ENCODE peak calls at places on chromosome 15, in six cellular contexts. U is astrocyte of the cerebellum, Q is A549, J is HL-60, N is cardiac fibroblast, Y is Peyer's patch. E is an unnamed sample.
A peak's percentile ranks its signal among the peaks of the same experiment; 100 is the strongest.

GRCh38 chr15:53573091-53573490 is 186.4 kb downstream of the WDR72 start:
- DNase-seq in U (no peak), Q (no peak), J (no peak), N (no peak), Y (no peak), E (no peak)

GRCh38 chr15:38695249-38696119 is 130.9 kb upstream of the RASGRP1 start:
- DNase-seq in U (no peak), Q (no peak), J (no peak), N (no peak), Y (no peak), E (no peak)

GRCh38 chr15:57149196-57149595 is 227.1 kb upstream of the CGNL1 start:
- DNase-seq in U (no peak), Q (no peak), J (no peak), N (peak; percentile 87), Y (no peak), E (peak; percentile 58)

GRCh38 chr15:48962662-48963523 is 826 bp downstream of the SHC4 start:
- DNase-seq in U (no peak), Q (no peak), J (no peak), N (peak; percentile 36), Y (no peak), E (no peak)

GRCh38 chr15:65084500-65085206 is 8.1 kb downstream of the KBTBD13 start:
- DNase-seq in U (no peak), Q (no peak), J (no peak), N (no peak), Y (no peak), E (no peak)

GRCh38 chr15:31352911-31353811 is 26.5 kb downstream of the KLF13 start:
- DNase-seq in U (peak; percentile 95), Q (no peak), J (peak; percentile 34), N (peak; percentile 78), Y (peak; percentile 70), E (peak; percentile 77)

GRCh38 chr15:79978694-79979519 is 7.9 kb upstream of the BCL2A1 start:
- DNase-seq in U (no peak), Q (no peak), J (peak; percentile 84), N (peak; percentile 77), Y (peak; percentile 51), E (peak; percentile 55)

GRCh38 chr15:66751579-66751978 is 49.5 kb downstream of the SMAD6 start:
- DNase-seq in U (no peak), Q (no peak), J (peak; percentile 26), N (peak; percentile 21), Y (peak; percentile 45), E (no peak)

GRCh38 chr15:69648775-69649735 is 196.4 kb downstream of the RPLP1 start:
- DNase-seq in U (no peak), Q (no peak), J (no peak), N (no peak), Y (no peak), E (no peak)

GRCh38 chr15:67091073-67091965 is 25.9 kb downstream of the SMAD3 start:
- DNase-seq in U (peak; percentile 90), Q (peak; percentile 85), J (peak; percentile 88), N (peak; percentile 87), Y (no peak), E (peak; percentile 66)

GRCh38 chr15:28106294-28107110 is 7.4 kb upstream of the OCA2 start:
- DNase-seq in U (no peak), Q (peak; percentile 51), J (no peak), N (no peak), Y (no peak), E (no peak)

GRCh38 chr15:77031376-77032050 is 36.6 kb downstream of the PSTPIP1 start:
- DNase-seq in U (no peak), Q (no peak), J (peak; percentile 78), N (no peak), Y (peak; percentile 46), E (no peak)

GRCh38 chr15:66472176-66472999 is 25.2 kb downstream of the SNAPC5 start:
- DNase-seq in U (no peak), Q (no peak), J (no peak), N (peak; percentile 30), Y (no peak), E (no peak)

GRCh38 chr15:43920815-43921214 is 94.0 kb downstream of the WDR76 start:
- DNase-seq in U (peak; percentile 61), Q (no peak), J (no peak), N (no peak), Y (no peak), E (no peak)

GRCh38 chr15:58292761-58293175 is 139.0 kb upstream of the LIPC start:
- DNase-seq in U (no peak), Q (no peak), J (no peak), N (peak; percentile 27), Y (no peak), E (no peak)

GRCh38 chr15:95365615-95366107 is 964.8 kb upstream of the NR2F2 start:
- DNase-seq in U (no peak), Q (no peak), J (peak; percentile 88), N (peak; percentile 89), Y (no peak), E (no peak)

GRCh38 chr15:87827126-87827525 is 429.4 kb downstream of the NTRK3 start:
- DNase-seq in U (no peak), Q (no peak), J (no peak), N (peak; percentile 52), Y (no peak), E (no peak)

GRCh38 chr15:72616491-72617210 is 37.8 kb upstream of the GOLGA6B start:
- DNase-seq in U (no peak), Q (no peak), J (no peak), N (no peak), Y (no peak), E (no peak)

GRCh38 chr15:48823706-48824105 is 12.8 kb upstream of the CEP152 start:
- DNase-seq in U (no peak), Q (no peak), J (no peak), N (no peak), Y (no peak), E (no peak)

GRCh38 chr15:23759964-23760363 is 72.9 kb upstream of the NDN start:
- DNase-seq in U (no peak), Q (no peak), J (no peak), N (no peak), Y (no peak), E (no peak)

GRCh38 chr15:75923756-75924155 is 20.1 kb downstream of the FBXO22 start:
- DNase-seq in U (no peak), Q (no peak), J (no peak), N (no peak), Y (no peak), E (no peak)

GRCh38 chr15:70910958-70911357 is 18.3 kb downstream of the LRRC49 start:
- DNase-seq in U (no peak), Q (no peak), J (no peak), N (no peak), Y (no peak), E (no peak)

GRCh38 chr15:86115138-86115801 is 35.6 kb downstream of the AGBL1 start:
- DNase-seq in U (no peak), Q (no peak), J (no peak), N (no peak), Y (no peak), E (no peak)

GRCh38 chr15:99509686-99510461 is 55.9 kb upstream of the MEF2A start:
- DNase-seq in U (no peak), Q (no peak), J (peak; percentile 72), N (no peak), Y (no peak), E (no peak)

GRCh38 chr15:99508807-99509311 is 56.9 kb upstream of the MEF2A start:
- DNase-seq in U (no peak), Q (no peak), J (no peak), N (no peak), Y (no peak), E (no peak)

GRCh38 chr15:99506399-99506798 is 59.4 kb upstream of the MEF2A start:
- DNase-seq in U (no peak), Q (no peak), J (no peak), N (peak; percentile 8), Y (no peak), E (no peak)

GRCh38 chr15:99507016-99507731 is 58.6 kb upstream of the MEF2A start:
- DNase-seq in U (peak; percentile 26), Q (no peak), J (no peak), N (peak; percentile 78), Y (no peak), E (peak; percentile 38)

GRCh38 chr15:99507732-99508571 is 57.8 kb upstream of the MEF2A start:
- DNase-seq in U (no peak), Q (no peak), J (no peak), N (peak; percentile 75), Y (no peak), E (no peak)
- H3K4me3 ChIP-seq in U (no peak overlapping the region), Q (no peak overlapping the region), J (no peak overlapping the region), N (no peak overlapping the region), Y (no peak overlapping the region), E (no peak overlapping the region)

DNA sequence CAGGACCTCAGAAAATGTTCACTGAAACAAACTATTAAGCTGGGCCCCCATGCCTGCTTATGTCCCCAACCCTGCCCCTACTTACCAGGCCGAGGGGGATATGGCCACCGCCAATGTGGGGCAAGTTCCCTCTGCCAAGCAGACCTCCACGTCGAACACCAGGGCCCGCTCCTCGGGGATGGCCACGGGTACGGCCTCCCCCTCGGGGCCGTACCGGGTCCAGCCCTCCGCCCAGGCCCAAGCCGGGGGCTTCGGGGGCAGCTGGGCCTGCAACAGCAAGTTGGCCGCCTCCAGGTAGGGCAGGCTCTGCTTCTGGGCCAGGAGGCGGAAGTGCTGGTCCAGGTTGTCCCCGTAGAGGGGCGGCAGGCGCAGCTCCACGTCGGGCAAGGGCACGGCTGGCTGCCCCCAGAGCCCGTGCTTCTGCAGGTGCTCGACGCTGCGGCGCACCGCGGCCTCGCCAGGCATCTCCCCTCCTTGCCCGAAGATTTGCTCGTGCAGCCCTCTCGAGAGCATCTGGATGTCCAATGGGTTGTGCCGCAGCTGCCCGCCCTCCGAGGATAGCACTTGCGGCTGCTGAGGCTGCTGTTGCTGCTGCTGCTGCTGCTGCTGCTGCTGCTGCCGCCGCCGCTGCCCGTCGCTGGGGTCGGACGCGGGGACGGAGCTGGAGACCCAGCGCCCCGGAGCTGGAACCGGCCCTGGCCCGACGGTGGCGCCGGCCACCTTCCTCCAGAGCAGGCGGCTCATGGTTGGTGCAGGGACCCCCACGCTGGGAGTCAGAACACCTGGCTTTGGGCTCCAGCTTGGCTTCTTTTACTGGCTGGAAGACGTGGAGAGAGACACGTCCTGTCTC is 1.4 kb downstream of the POLG start:
- DNase-seq in U (no peak), Q (no peak), J (no peak), N (no peak), Y (no peak), E (no peak)
- H3K4me3 ChIP-seq in U (peak overlapping the region; percentile 82), Q (peak overlapping the region; percentile 68), J (peak overlapping the region; percentile 84), N (peak overlapping the region; percentile 89), Y (peak overlapping the region; percentile 78), E (peak overlapping the region; percentile 71)

GRCh38 chr15:62920569-62921502 is 121.7 kb upstream of the TPM1 start:
- DNase-seq in U (peak; percentile 68), Q (no peak), J (peak; percentile 15), N (peak; percentile 72), Y (no peak), E (no peak)
- H3K4me3 ChIP-seq in U (no peak overlapping the region), Q (no peak overlapping the region), J (no peak overlapping the region), N (no peak overlapping the region), Y (no peak overlapping the region), E (no peak overlapping the region)

DNA sequence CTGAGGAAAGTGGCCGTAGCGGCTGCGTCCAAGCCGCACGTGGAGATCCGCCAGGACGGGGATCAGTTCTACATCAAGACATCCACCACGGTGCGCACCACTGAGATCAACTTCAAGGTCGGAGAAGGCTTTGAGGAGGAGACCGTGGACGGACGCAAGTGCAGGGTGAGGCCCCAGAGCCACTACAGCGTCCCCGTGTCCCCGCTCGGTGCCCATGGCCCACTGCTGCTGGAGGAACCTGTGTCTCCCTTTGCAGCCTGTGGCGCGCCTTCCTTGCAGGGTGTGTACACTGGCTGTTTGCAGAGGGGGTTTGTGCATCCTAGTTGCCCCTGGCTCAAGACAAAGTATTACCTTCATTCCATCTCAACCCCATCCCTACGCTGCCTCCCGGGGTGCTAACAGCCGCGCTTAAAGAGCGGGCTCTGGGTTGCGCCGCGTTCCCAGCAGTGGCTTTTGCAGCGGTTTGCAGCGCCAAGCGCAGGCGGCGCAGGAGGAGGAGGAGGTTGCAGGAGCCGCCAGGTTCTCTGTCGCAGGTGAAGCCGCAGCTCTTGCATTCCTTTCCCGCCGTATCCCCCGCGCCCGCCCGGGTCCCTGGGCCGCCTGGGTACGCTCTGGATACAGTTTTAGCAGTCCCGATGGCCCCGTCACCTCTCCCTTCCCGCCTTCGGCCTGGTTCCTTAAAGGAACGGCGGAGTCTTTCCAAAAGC is 1.1 kb downstream of the CRABP1 start:
- DNase-seq in U (no peak), Q (no peak), J (peak; percentile 9), N (no peak), Y (no peak), E (no peak)
- H3K4me3 ChIP-seq in U (no peak overlapping the region), Q (peak overlapping the region; percentile 40), J (no peak overlapping the region), N (no peak overlapping the region), Y (no peak overlapping the region), E (no peak overlapping the region)

E was measured in skeletal muscle cell.